ENCODE peak calls at places on chromosome 10, in five cellular contexts. S, X, H, Q and G are unnamed samples.

GRCh38 chr10:49109669-49110335 is 5.5 kb downstream of the VSTM4 start:
- DNase-seq in X (no peak), H (no peak), Q (no peak), S (no peak), G (peak)

GRCh38 chr10:100939763-100940344 is 27.1 kb downstream of the SLF2 start:
- DNase-seq in Q (no peak), H (no peak), S (no peak), X (no peak), G (no peak)

GRCh38 chr10:102718220-102718619 is 3.8 kb downstream of the SFXN2 start:
- DNase-seq in Q (no peak), H (no peak), X (no peak), S (peak), G (no peak)

GRCh38 chr10:49311562-49312236 is 12.7 kb downstream of the C10orf71 start:
- DNase-seq in H (no peak), Q (no peak), S (no peak), X (no peak), G (no peak)

GRCh38 chr10:43958071-43958432 is 309.4 kb upstream of the ZNF32 start:
- DNase-seq in X (no peak), S (no peak), H (no peak), Q (no peak), G (no peak)

GRCh38 chr10:99612167-99612831 is 7.9 kb downstream of the SLC25A28 start:
- DNase-seq in X (peak), S (peak), H (no peak), Q (peak), G (peak)

GRCh38 chr10:78165617-78166016 is 132.0 kb downstream of the RPS24 start:
- DNase-seq in S (peak), Q (no peak), X (peak), H (no peak), G (peak)

GRCh38 chr10:3485287-3485686 is 299.7 kb downstream of the KLF6 start:
- DNase-seq in X (no peak), S (no peak), Q (no peak), H (peak), G (no peak)

DNA sequence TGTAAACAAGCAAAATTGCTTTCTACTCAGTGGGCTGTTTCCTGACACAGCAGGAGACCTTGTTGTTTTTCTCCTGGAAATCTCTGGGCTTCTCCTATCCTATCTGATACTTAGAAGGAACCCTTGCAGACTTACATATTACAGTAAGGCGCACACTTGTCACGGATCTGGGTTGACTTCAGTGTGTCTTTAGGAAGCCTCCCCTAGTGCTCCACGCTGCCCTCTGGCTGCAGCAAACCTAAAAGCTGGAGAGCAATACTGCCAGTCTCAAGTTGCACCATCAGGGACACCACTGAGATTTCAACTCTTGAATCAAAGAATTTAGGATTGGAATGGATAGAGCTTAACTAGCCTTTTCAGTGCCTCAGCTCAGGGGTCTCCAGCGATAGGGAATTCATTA is 495.3 kb downstream of the LRMDA start:
- DNase-seq in H (no peak), X (peak), Q (peak), S (no peak), G (no peak)
- TF ChIP-seq CTCF in H (no peak), X (peak), Q (peak), S (no peak), G (no peak)

DNA sequence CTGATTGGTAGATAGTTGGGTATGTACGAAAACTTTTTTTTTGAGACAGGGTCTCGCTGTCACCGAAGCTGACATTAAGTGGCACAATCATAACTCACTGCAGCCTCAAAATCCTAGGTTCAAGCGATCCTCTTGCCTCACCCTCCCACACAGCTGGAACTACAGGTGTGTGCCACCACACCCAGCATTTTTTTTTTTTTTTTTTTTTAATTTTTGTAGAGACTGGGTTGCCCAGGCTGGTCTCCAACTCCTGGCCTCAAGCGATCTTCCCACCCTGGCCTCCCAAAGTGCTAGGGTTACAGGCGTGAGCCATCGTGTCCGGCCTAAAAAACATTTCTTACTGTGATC is 1.5 kb upstream of the LRRC27 start:
- DNase-seq in X (no peak), H (no peak), Q (no peak), S (no peak), G (no peak)
- TF ChIP-seq ZBTB33 in X (no peak), H (no peak), Q (no peak), S (no peak), G (no peak)

GRCh38 chr10:98309366-98310355 is 41.7 kb upstream of the LOXL4 start:
- DNase-seq in Q (peak), H (no peak), X (peak), S (peak), G (peak)
- TF ChIP-seq CTCF in Q (peak), H (peak), X (peak), S (peak), G (peak)

GRCh38 chr10:103803941-103804340 is 51.4 kb downstream of the SH3PXD2A start:
- DNase-seq in H (no peak), S (no peak), X (no peak), Q (no peak), G (peak)
- TF ChIP-seq ZBTB33 in H (no peak), S (no peak), X (no peak), Q (no peak), G (no peak)

DNA sequence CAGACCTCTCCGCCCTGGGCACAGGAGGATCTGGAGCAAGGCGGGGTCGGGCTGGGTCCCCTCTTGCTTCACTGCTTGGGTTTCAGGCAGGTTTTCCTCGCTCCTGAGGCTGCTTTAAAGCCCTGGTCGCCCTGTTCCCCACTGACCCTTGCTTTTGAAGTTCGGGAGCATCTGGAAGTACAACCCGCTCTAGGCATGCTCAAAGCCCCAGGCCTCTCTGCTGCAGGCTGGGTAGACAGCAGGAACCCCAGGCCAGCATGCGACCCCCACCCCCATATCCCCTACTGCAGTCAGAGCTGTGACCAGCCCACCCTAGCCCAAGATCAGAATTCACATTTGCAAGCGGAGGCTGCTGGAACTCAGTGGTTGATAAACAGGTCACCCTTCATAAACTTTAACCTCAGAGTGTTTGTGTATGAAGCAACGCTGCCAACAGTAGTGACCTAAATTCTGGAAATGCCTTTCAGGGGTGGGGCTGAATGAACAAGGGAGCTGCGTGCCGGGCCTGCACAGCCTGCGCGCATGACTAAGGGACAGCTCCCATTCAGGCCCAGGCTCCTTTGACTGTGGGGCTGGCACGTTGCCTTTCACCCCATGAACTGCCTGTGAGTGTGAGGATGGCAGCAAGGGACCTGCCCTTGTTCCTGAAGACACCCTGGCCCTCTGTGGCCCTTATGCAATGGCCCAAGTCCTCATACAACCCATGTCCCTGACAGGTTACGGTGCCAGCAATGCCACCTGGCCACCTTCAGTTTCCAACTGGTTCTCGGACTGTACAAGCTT is 52.5 kb downstream of the PROSER2 start:
- DNase-seq in Q (peak), H (no peak), X (peak), S (peak), G (no peak)
- TF ChIP-seq CTCF in Q (no peak), H (no peak), X (no peak), S (no peak), G (no peak)

GRCh38 chr10:88991161-88991899 is 732 bp downstream of the FAS start:
- DNase-seq in S (peak), H (no peak), X (peak), Q (peak), G (peak)
- TF ChIP-seq ZBTB33 in S (no peak), H (no peak), X (no peak), Q (no peak), G (peak)

GRCh38 chr10:130691787-130692186 is 555.6 kb downstream of the GLRX3 start:
- DNase-seq in Q (no peak), S (no peak), H (no peak), X (no peak), G (no peak)

GRCh38 chr10:130687566-130687965 is 551.4 kb downstream of the GLRX3 start:
- DNase-seq in S (no peak), X (no peak), Q (no peak), H (no peak), G (no peak)

GRCh38 chr10:130689743-130690626 is 553.8 kb downstream of the GLRX3 start:
- DNase-seq in X (no peak), H (no peak), Q (no peak), S (no peak), G (peak)

DNA sequence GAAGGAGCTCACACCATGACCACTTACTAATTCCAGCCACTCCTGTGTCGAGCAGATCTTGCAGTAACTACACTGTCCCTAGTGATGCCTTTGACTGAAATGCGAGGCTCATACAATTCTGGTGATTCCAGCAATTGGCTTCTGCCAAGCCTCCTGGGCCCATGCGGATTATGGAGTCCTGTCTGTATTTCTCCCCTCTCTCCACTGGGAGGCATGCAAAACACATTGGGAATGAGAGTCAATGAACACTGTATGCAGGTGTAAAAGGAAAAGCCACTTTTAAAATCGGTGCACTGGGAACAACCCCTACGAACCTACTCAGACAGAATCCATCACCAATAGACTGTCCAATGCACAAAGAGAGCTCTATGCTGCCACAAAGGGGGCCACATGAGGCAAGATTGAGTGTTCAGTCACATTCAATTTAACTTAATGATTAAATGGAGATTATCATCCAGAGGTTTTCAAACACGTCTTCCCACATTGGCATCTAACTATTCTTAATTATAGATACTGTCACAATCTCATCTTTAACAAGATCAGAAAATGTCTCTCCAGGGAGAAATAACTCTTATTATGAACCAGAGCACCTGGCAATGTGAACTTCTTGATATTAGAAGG is 550.6 kb downstream of the GLRX3 start:
- DNase-seq in X (no peak), H (no peak), Q (peak), S (peak), G (peak)
- TF ChIP-seq CTCF in X (no peak), H (no peak), Q (peak), S (peak), G (no peak)

DNA sequence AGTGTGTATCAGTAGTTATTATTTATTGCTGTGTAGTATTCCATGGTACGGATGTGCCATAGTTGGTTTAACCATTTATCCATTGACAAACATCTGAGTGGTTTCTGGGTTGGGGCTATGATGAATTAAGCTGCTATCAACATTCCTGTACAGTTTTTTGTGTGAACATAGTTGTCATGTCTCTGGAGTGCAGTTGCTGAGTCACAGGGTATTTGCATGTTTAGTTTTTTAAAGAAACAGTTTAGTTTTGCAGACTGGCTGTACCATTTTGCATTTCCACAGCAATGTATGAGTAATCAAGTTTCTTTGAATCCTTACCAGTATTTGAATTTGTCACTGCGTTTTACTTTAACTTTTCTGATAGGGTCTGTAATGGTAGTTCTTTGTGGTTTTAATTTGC is 516.7 kb upstream of the CELF2 start:
- DNase-seq in Q (no peak), H (no peak), X (no peak), S (no peak), G (no peak)
- TF ChIP-seq ZBTB33 in Q (no peak), H (no peak), X (no peak), S (no peak), G (no peak)